ENCODE peak calls at places on chromosomes 4 and X, in seven cellular contexts. G is K562, D is GM12878, N is HCT116, R is SK-N-SH, K is HepG2, J is H1. E is an unnamed sample.

GRCh38 chrX:112731793-112732192 is 52.1 kb upstream of the LHFPL1 start:
- DNase-seq in G (no peak), D (no peak), N (no peak), R (no peak), K (no peak), J (no peak), E (no peak)

GRCh38 chrX:63428348-63428747 is 77.2 kb upstream of the SPIN4 start:
- DNase-seq in G (no peak), D (no peak), N (no peak), R (no peak), K (no peak), J (no peak), E (no peak)

GRCh38 chrX:104118765-104119164 is 6.4 kb downstream of the ZCCHC18 start:
- DNase-seq in G (no peak), D (no peak), N (no peak), R (no peak), K (no peak), J (no peak), E (no peak)

GRCh38 chr4:14850374-14851097 is 151.7 kb upstream of the CPEB2 start:
- DNase-seq in G (no peak), D (no peak), N (no peak), R (no peak), K (no peak), J (no peak), E (no peak)

GRCh38 chrX:15956684-15957083 is 102.1 kb upstream of the AP1S2 start:
- DNase-seq in G (no peak), D (no peak), N (no peak), R (no peak), K (no peak), J (no peak), E (no peak)

GRCh38 chrX:13082286-13083065 is 38.1 kb upstream of the FAM9C start:
- DNase-seq in G (no peak), D (no peak), N (no peak), R (no peak), K (no peak), J (no peak), E (no peak)

GRCh38 chr4:176034498-176034897 is 31.1 kb upstream of the WDR17 start:
- DNase-seq in G (no peak), D (no peak), N (peak; percentile 27), R (peak; percentile 24), K (no peak), J (no peak), E (no peak)

GRCh38 chr4:112223956-112224355 is 7.6 kb upstream of the AP1AR start:
- DNase-seq in G (no peak), D (no peak), N (no peak), R (no peak), K (no peak), J (no peak), E (no peak)

GRCh38 chr4:171721937-171722336 is 91.3 kb upstream of the GALNTL6 start:
- DNase-seq in G (no peak), D (no peak), N (no peak), R (no peak), K (no peak), J (no peak), E (no peak)

GRCh38 chr4:19944806-19945205 is 306.9 kb upstream of the SLIT2 start:
- DNase-seq in G (no peak), D (no peak), N (no peak), R (peak; percentile 44), K (no peak), J (no peak), E (no peak)

GRCh38 chr4:131526686-131527085 is 1622.4 kb upstream of the PCDH10 start:
- DNase-seq in G (no peak), D (no peak), N (no peak), R (no peak), K (no peak), J (no peak), E (no peak)

GRCh38 chr4:22356996-22357596 is 158.8 kb downstream of the ADGRA3 start:
- DNase-seq in G (no peak), D (no peak), N (no peak), R (no peak), K (no peak), J (no peak), E (no peak)

GRCh38 chr4:43471950-43472349 is 579.4 kb downstream of the GRXCR1 start:
- DNase-seq in G (no peak), D (no peak), N (no peak), R (no peak), K (peak; percentile 30), J (no peak), E (peak; percentile 39)

GRCh38 chr4:20622701-20623100 is 77.6 kb upstream of the PACRGL start:
- DNase-seq in G (no peak), D (no peak), N (no peak), R (no peak), K (no peak), J (no peak), E (no peak)

GRCh38 chrX:65034641-65035450 is 58.6 kb upstream of the ZC4H2 start:
- DNase-seq in G (peak; percentile 88), D (no peak), N (peak; percentile 47), R (peak; percentile 88), K (peak; percentile 56), J (peak; percentile 61), E (peak; percentile 3)

GRCh38 chr4:111806331-111806730 is 338.9 kb upstream of the FAM241A start:
- DNase-seq in G (no peak), D (no peak), N (peak; percentile 46), R (peak; percentile 7), K (peak; percentile 21), J (peak; percentile 15), E (peak; percentile 8)

GRCh38 chrX:21996872-21997271 is 35.3 kb upstream of the PHEX start:
- DNase-seq in G (peak; percentile 13), D (no peak), N (no peak), R (no peak), K (peak; percentile 17), J (no peak), E (no peak)

GRCh38 chr4:85823295-85823694 is 348.3 kb downstream of the ARHGAP24 start:
- DNase-seq in G (no peak), D (no peak), N (peak; percentile 27), R (peak; percentile 36), K (no peak), J (no peak), E (no peak)

GRCh38 chrX:134572816-134573682 is 85.2 kb downstream of the PLAC1 start:
- DNase-seq in G (no peak), D (no peak), N (peak; percentile 70), R (no peak), K (no peak), J (no peak), E (no peak)

GRCh38 chr4:76897522-76898384 is at the start of gene SOWAHB:
- DNase-seq in G (no peak), D (no peak), N (peak; percentile 69), R (peak; percentile 58), K (peak; percentile 40), J (peak; percentile 41), E (peak; percentile 89)

GRCh38 chr4:53886090-53886489 is 178.3 kb downstream of the CHIC2 start:
- DNase-seq in G (no peak), D (no peak), N (no peak), R (no peak), K (peak; percentile 60), J (no peak), E (no peak)

GRCh38 chrX:264634-265455 is 16.3 kb upstream of the PLCXD1 start:
- DNase-seq in G (no peak), D (no peak), N (no peak), R (no peak), K (peak; percentile 71), J (no peak), E (no peak)

GRCh38 chr4:165464813-165465381 is 86.1 kb downstream of the CPE start:
- DNase-seq in G (peak; percentile 66), D (no peak), N (no peak), R (peak; percentile 54), K (peak; percentile 18), J (no peak), E (peak; percentile 6)

GRCh38 chr4:6709230-6710114 is at the start of gene MRFAP1L1:
- DNase-seq in G (peak; percentile 96), D (peak; percentile 85), N (peak; percentile 95), R (peak; percentile 95), K (peak; percentile 91), J (peak; percentile 86), E (peak; percentile 66)

GRCh38 chr4:828641-829271 is 2.8 kb upstream of the CPLX1 start:
- DNase-seq in G (no peak), D (no peak), N (no peak), R (peak; percentile 61), K (peak; percentile 49), J (no peak), E (peak; percentile 66)
- TF ChIP-seq JUND in G (no peak), D (no peak), N (no peak), R (no peak), K (no peak), J (no peak), E (no peak)

GRCh38 chr4:3465698-3466671 is 2.9 kb downstream of the DOK7 start:
- DNase-seq in G (no peak), D (no peak), N (no peak), R (no peak), K (peak; percentile 31), J (no peak), E (no peak)
- TF ChIP-seq JUND in G (no peak), D (no peak), N (no peak), R (no peak), K (no peak), J (no peak), E (no peak)

DNA sequence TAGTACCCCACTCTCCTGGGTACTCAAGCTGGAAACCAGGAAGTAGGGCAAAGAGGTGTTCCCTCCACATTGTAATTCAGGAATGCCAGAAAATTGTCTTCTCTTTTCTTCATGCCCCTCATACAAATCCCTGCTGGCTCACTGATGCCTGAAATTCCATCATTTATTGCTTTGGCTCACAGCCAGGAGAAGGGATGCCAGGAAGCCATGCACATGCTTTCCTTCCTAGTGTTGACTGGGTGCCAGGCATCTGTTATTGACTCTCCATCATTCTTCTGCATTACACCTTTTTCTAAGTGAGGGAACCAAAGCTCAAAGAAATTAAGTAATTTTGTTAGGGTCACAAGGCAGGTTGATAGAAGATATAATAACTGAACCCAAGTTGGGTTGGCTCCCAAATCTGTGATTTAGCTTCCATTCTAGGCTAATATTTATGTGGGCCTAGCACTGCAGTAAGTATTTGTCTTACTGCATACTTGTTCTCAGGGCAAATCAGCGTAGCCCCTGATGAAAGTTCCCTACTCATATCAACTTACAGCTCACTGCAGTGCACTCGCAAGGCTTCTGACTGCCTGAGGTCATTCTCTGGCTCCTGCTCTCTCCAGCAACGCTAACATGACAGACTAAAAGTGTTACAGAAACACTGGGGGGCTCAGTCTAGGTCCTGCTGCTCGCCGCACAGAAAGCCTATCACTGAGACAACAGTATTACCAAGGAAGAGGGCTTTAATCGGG is 89.0 kb downstream of the TRAPPC11 start:
- DNase-seq in G (no peak), D (no peak), N (no peak), R (peak; percentile 48), K (no peak), J (no peak), E (peak; percentile 33)
- TF ChIP-seq JUND in G (no peak), D (no peak), N (no peak), R (no peak), K (no peak), J (no peak), E (no peak)

DNA sequence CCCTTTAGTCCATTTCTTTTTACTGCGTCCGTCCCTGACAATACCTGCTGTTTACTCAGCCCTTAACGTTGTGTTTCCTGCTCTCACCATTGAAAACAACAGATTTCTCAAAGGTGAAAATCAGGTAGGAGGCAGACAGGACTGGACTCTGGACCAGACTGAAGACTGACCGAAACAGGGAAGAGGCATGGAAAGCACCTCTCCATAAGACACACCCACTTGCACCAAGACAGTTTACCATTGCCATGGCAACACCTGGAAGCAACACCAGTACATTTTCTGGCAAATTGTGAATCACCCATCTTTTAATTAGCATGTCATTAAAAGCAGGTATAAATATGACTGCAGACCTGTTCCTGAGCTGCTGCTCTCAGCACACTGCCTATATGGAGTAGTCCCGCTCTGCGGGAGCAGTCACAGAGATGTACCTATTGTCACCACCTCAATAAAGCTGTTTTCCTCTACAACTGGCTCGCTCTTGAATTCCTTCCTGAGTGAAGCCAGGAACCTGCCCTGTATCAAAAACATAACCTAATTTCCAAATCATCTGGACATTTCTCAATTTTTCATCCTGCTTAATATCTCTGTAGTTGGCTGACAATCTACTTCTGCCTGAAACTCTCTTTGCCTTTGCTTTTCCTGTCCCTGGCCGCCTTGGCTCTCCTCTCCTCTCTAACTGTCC is 117.0 kb downstream of the RNF150 start:
- DNase-seq in G (no peak), D (no peak), N (no peak), R (no peak), K (no peak), J (no peak), E (no peak)
- TF ChIP-seq JUND in G (no peak), D (no peak), N (no peak), R (no peak), K (no peak), J (no peak), E (no peak)

E was measured in T47D.